ENCODE peak calls at places on chromosomes 6 and 20, in six cellular contexts. One of them, this sample, is unnamed.

GRCh38 chr20:50690979-50691584 is at the start of gene RIPOR3:
- DNase-seq in K562: peak
- DNase-seq in GM12878: no peak
- DNase-seq in H1: peak
- DNase-seq in GM12891: no peak
- DNase-seq in HepG2: no peak
- DNase-seq in this sample: no peak

GRCh38 chr6:115882174-115882573 is 178.5 kb downstream of the FRK start:
- DNase-seq in K562: no peak
- DNase-seq in GM12878: no peak
- DNase-seq in H1: no peak
- DNase-seq in GM12891: no peak
- DNase-seq in HepG2: no peak
- DNase-seq in this sample: no peak

GRCh38 chr6:167975449-167975848 is 22.0 kb upstream of the KIF25 start:
- DNase-seq in K562: no peak
- DNase-seq in GM12878: no peak
- DNase-seq in H1: no peak
- DNase-seq in GM12891: no peak
- DNase-seq in HepG2: no peak
- DNase-seq in this sample: no peak

GRCh38 chr20:17501701-17502100 is 29.5 kb downstream of the BFSP1 start:
- DNase-seq in K562: no peak
- DNase-seq in GM12878: no peak
- DNase-seq in H1: no peak
- DNase-seq in GM12891: no peak
- DNase-seq in HepG2: no peak
- DNase-seq in this sample: no peak

GRCh38 chr6:89693207-89693606 is 54.7 kb upstream of the LYRM2 start:
- DNase-seq in K562: no peak
- DNase-seq in GM12878: no peak
- DNase-seq in H1: no peak
- DNase-seq in GM12891: no peak
- DNase-seq in HepG2: no peak
- DNase-seq in this sample: no peak

GRCh38 chr6:42769051-42769450 is 12.8 kb upstream of the BICRAL start:
- DNase-seq in K562: no peak
- DNase-seq in GM12878: no peak
- DNase-seq in H1: no peak
- DNase-seq in GM12891: no peak
- DNase-seq in HepG2: no peak
- DNase-seq in this sample: no peak

GRCh38 chr6:50846860-50847171 is 28.1 kb downstream of the TFAP2B start:
- DNase-seq in K562: no peak
- DNase-seq in GM12878: no peak
- DNase-seq in H1: no peak
- DNase-seq in GM12891: no peak
- DNase-seq in HepG2: no peak
- DNase-seq in this sample: no peak

GRCh38 chr6:33822575-33823395 is 19.0 kb upstream of the MLN start:
- DNase-seq in K562: peak
- DNase-seq in GM12878: no peak
- DNase-seq in H1: peak
- DNase-seq in GM12891: peak
- DNase-seq in HepG2: peak
- DNase-seq in this sample: no peak

GRCh38 chr6:3211681-3212080 is 15.8 kb downstream of the TUBB2B start:
- DNase-seq in K562: no peak
- DNase-seq in GM12878: no peak
- DNase-seq in H1: no peak
- DNase-seq in GM12891: no peak
- DNase-seq in HepG2: no peak
- DNase-seq in this sample: no peak

GRCh38 chr6:11727356-11727755 is 51.2 kb downstream of the ADTRP start:
- DNase-seq in K562: no peak
- DNase-seq in GM12878: no peak
- DNase-seq in H1: no peak
- DNase-seq in GM12891: no peak
- DNase-seq in HepG2: no peak
- DNase-seq in this sample: no peak

GRCh38 chr6:36441307-36441894 is 1.3 kb downstream of the PXT1 start:
- DNase-seq in K562: peak
- DNase-seq in GM12878: peak
- DNase-seq in H1: peak
- DNase-seq in GM12891: peak
- DNase-seq in HepG2: peak
- DNase-seq in this sample: peak
- TF ChIP-seq POLR2A in K562: peak
- TF ChIP-seq POLR2A in GM12878: peak
- TF ChIP-seq POLR2A in H1: no peak
- TF ChIP-seq POLR2A in GM12891: peak
- TF ChIP-seq POLR2A in HepG2: peak
- TF ChIP-seq POLR2A in this sample: peak

GRCh38 chr20:1818895-1819294 is 76.3 kb upstream of the SIRPA start:
- DNase-seq in K562: no peak
- DNase-seq in GM12878: no peak
- DNase-seq in H1: no peak
- DNase-seq in GM12891: no peak
- DNase-seq in HepG2: no peak
- DNase-seq in this sample: no peak

GRCh38 chr20:1817577-1818211 is 77.5 kb upstream of the SIRPA start:
- DNase-seq in K562: no peak
- DNase-seq in GM12878: no peak
- DNase-seq in H1: no peak
- DNase-seq in GM12891: no peak
- DNase-seq in HepG2: no peak
- DNase-seq in this sample: no peak

GRCh38 chr20:1815502-1816085 is 79.6 kb upstream of the SIRPA start:
- DNase-seq in K562: no peak
- DNase-seq in GM12878: no peak
- DNase-seq in H1: no peak
- DNase-seq in GM12891: no peak
- DNase-seq in HepG2: no peak
- DNase-seq in this sample: no peak

GRCh38 chr20:1818247-1818840 is 76.9 kb upstream of the SIRPA start:
- DNase-seq in K562: no peak
- DNase-seq in GM12878: no peak
- DNase-seq in H1: no peak
- DNase-seq in GM12891: no peak
- DNase-seq in HepG2: no peak
- DNase-seq in this sample: no peak

GRCh38 chr20:1816384-1817381 is 78.5 kb upstream of the SIRPA start:
- DNase-seq in K562: no peak
- DNase-seq in GM12878: no peak
- DNase-seq in H1: no peak
- DNase-seq in GM12891: no peak
- DNase-seq in HepG2: no peak
- DNase-seq in this sample: no peak
- TF ChIP-seq TAF1 in K562: no peak
- TF ChIP-seq TAF1 in GM12878: no peak
- TF ChIP-seq TAF1 in H1: no peak
- TF ChIP-seq TAF1 in GM12891: no peak
- TF ChIP-seq TAF1 in HepG2: no peak
- TF ChIP-seq TAF1 in this sample: no peak

DNA sequence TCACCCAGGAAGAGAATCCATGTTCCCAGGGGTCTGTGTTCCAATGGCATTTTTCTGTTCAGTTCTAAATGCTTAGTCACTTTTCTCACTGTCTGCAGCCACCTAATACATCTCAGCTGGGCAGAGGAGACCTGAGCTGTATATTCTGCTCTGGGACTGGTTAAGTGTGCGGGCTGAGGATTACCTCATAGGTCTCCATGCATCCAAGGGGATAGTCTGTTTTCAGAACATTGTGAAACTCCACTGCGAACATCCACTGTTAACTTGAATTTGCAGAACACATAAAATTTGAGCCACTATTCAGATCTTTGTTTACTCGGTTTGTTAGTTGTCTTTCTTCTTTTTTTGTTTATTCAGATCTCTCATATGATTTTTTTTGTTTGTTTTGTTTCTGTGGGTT is 947.1 kb downstream of the TFAP2A start:
- DNase-seq in K562: no peak
- DNase-seq in GM12878: no peak
- DNase-seq in H1: no peak
- DNase-seq in GM12891: no peak
- DNase-seq in HepG2: no peak
- DNase-seq in this sample: no peak
- TF ChIP-seq POLR2AphosphoS5 in K562: no peak
- TF ChIP-seq POLR2AphosphoS5 in GM12878: no peak
- TF ChIP-seq POLR2AphosphoS5 in H1: no peak
- TF ChIP-seq POLR2AphosphoS5 in GM12891: no peak
- TF ChIP-seq POLR2AphosphoS5 in HepG2: no peak
- TF ChIP-seq POLR2AphosphoS5 in this sample: no peak

DNA sequence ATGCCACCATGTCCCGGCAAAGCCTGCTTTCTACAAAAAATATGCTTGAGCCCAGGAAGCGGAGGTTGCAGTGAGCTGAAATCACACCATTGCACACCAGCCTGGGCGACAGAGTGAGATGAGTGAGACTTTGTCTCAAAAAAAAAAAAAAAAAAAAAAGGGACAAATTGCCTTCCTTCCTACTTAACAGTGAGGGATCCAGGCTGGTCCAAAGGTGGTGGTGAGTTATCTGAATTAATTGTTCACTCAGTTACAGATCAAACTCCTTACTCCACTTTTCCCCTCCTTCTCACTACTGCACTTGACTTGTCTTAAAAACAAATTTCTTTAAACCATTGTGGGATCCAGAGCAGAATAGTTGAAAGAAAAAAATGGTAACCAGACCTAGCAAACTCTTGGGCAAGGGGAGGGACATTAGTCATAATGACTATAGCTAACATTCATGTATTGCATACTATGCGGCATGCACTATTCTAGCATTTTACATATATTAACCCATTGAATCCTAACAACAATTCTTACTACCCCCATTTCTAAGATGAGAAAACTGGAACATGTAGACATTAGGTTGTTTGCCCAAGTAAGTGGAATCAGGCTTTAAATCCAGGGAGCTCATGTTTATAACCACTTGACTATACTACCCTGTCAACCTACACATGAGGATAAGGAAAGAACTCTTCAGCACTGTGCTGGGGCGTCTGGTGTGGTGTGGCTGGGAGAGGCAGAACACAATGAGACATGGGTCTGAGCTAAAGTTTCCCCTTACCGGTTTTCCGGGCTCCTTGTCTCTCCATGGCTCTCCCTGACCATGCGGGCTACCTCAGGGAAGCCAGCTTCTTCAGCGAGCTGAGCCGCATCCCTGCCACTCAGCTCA is 1.5 kb downstream of the GPANK1 start:
- DNase-seq in K562: no peak
- DNase-seq in GM12878: no peak
- DNase-seq in H1: no peak
- DNase-seq in GM12891: no peak
- DNase-seq in HepG2: no peak
- DNase-seq in this sample: no peak
- TF ChIP-seq POLR2A in K562: no peak
- TF ChIP-seq POLR2A in GM12878: no peak
- TF ChIP-seq POLR2A in H1: no peak
- TF ChIP-seq POLR2A in GM12891: no peak
- TF ChIP-seq POLR2A in HepG2: peak
- TF ChIP-seq POLR2A in this sample: no peak

DNA sequence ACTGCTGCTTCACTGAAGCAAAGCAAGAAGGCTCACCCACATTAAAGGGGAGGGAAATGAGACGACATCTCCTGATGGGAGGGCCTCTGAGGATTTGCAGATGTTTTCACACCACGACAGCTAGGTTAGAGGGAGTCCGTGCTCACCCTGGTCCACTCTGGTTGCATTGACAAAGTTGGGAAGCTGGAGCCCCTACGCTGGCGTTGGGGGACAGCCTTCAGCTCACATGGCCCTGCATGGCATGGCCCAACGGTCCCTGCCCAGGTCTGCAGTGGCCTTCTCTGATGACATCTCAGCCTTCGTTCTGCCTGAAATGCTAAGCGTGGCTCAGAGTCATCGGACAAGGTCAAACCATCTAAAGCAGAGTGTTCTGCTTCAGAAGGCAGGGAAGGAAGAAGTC is 3.8 kb upstream of the NAPB start:
- DNase-seq in K562: no peak
- DNase-seq in GM12878: no peak
- DNase-seq in H1: no peak
- DNase-seq in GM12891: no peak
- DNase-seq in HepG2: no peak
- DNase-seq in this sample: no peak
- TF ChIP-seq TAF1 in K562: no peak
- TF ChIP-seq TAF1 in GM12878: no peak
- TF ChIP-seq TAF1 in H1: no peak
- TF ChIP-seq TAF1 in GM12891: no peak
- TF ChIP-seq TAF1 in HepG2: no peak
- TF ChIP-seq TAF1 in this sample: no peak

GRCh38 chr6:24831771-24832718 is 33.3 kb upstream of the ARMH2 start:
- DNase-seq in K562: no peak
- DNase-seq in GM12878: no peak
- DNase-seq in H1: no peak
- DNase-seq in GM12891: no peak
- DNase-seq in HepG2: no peak
- DNase-seq in this sample: no peak
- TF ChIP-seq POLR2AphosphoS5 in K562: no peak
- TF ChIP-seq POLR2AphosphoS5 in GM12878: no peak
- TF ChIP-seq POLR2AphosphoS5 in H1: no peak
- TF ChIP-seq POLR2AphosphoS5 in GM12891: no peak
- TF ChIP-seq POLR2AphosphoS5 in HepG2: no peak
- TF ChIP-seq POLR2AphosphoS5 in this sample: no peak

GRCh38 chr20:38446441-38447209 is 11.5 kb upstream of the SNHG17 start:
- DNase-seq in K562: peak
- DNase-seq in GM12878: peak
- DNase-seq in H1: peak
- DNase-seq in GM12891: peak
- DNase-seq in HepG2: peak
- DNase-seq in this sample: peak
- TF ChIP-seq POLR2A in K562: peak
- TF ChIP-seq POLR2A in GM12878: peak
- TF ChIP-seq POLR2A in H1: peak
- TF ChIP-seq POLR2A in GM12891: peak
- TF ChIP-seq POLR2A in HepG2: peak
- TF ChIP-seq POLR2A in this sample: peak

DNA sequence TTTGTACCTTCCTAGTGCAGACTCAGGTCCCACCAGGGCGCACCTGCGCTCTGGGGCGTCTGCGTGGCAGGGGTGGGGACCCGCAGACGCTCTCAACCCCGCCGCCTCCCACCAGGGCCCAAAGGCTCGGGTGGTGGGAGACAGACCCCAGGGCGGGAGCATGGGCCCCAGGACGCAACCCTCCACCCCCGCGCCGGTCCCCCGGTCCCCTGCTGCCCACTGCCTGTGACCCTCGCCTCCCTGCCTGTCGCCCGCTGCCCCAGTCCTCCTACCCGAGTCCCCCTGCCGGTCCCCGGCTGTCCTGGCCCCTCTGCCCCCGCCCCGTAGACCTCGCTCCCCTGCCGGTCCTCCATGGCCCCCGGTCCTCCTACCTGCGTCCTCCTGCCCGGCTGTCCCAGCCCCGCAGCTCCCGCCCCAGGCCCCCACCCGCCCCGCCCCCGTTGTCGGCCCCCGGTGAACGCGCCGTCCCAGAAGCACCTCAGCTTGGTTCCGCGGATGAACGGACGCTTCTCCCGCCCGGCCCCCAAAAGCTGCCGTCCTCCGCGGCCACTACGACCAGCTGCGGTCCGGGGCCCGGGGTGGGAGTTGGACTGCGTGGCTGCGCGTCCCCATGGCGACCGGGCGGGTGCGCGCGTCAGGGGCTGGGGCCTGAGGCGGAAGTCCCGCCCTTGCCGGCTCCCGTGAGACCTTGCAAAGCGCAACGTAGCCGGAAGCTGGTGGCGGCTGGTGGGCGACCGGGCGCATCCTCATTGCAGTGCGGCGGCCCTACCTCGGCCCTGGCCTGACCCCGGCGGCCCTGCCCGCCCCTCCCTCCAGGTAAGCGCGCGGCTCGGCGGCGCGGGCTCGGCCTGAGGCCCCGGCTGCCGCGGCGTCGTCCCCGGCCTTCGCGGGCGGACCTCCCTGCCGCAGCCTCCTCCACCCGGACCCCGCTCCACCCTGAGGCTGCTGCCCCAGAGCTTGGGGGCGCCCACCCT is at the start of gene ARFGAP1:
- DNase-seq in K562: peak
- DNase-seq in GM12878: peak
- DNase-seq in H1: peak
- DNase-seq in GM12891: peak
- DNase-seq in HepG2: peak
- DNase-seq in this sample: peak
- TF ChIP-seq TAF1 in K562: peak
- TF ChIP-seq TAF1 in GM12878: peak
- TF ChIP-seq TAF1 in H1: peak
- TF ChIP-seq TAF1 in GM12891: peak
- TF ChIP-seq TAF1 in HepG2: peak
- TF ChIP-seq TAF1 in this sample: peak